ENCODE peak calls at places on chromosomes 11 and 22, in ten cellular contexts. X is NCI-H69; Q is CD4-positive, alpha-beta memory T cell; T is body of pancreas; J is Kasumi-1; F is stimulated activated CD4-positive, alpha-beta T cell treated with anti-CD3 and anti-CD28 coated beads, Interleukin-15, amount 100 ng/mL, for 48 hours; Y is AG09309; L is GM19239; S is left lobe of liver; P is T-cell. A is an unnamed sample.

GRCh38 chr22:45893516-45893915 is 83.4 kb downstream of the WNT7B start:
- DNase-seq in L (no peak), X (no peak), F (no peak), P (no peak), Y (no peak), J (no peak), Q (no peak), S (no peak), T (no peak), A (no peak)

GRCh38 chr22:30252411-30253204 is 6.0 kb upstream of the LIF start:
- DNase-seq in Q (no peak), J (no peak), X (peak; percentile 52), S (no peak), P (no peak), L (no peak), Y (no peak), T (no peak), F (no peak), A (no peak)

GRCh38 chr11:69546735-69547370 is 65.4 kb downstream of the LINC01488 start:
- DNase-seq in F (peak; percentile 60), L (peak; percentile 56), P (no peak), Q (no peak), S (no peak), Y (no peak), J (no peak), T (no peak), X (no peak), A (no peak)

GRCh38 chr11:41784513-41785335 is 325.3 kb upstream of the LRRC4C start:
- DNase-seq in T (no peak), L (no peak), F (no peak), Y (no peak), S (no peak), J (no peak), Q (no peak), X (peak; percentile 26), P (no peak), A (no peak)

GRCh38 chr11:47328449-47329390 is 23.8 kb downstream of the MYBPC3 start:
- DNase-seq in S (no peak), T (no peak), P (no peak), J (no peak), X (no peak), Q (no peak), L (no peak), Y (no peak), F (no peak), A (no peak)

GRCh38 chr22:25747245-25747944 is 5.4 kb downstream of the MYO18B start:
- DNase-seq in T (peak; percentile 29), J (no peak), X (peak; percentile 79), F (no peak), S (no peak), P (no peak), L (no peak), Y (peak; percentile 97), Q (no peak), A (peak; percentile 30)

GRCh38 chr11:1707751-1708150 is 10.8 kb downstream of the KRTAP5-6 start:
- DNase-seq in T (no peak), P (no peak), F (no peak), L (no peak), Y (no peak), X (no peak), J (no peak), S (no peak), Q (no peak), A (no peak)

GRCh38 chr11:104841185-104841584 is 57.1 kb downstream of the CASP12 start:
- DNase-seq in Y (no peak), J (no peak), T (no peak), P (no peak), Q (no peak), X (no peak), F (no peak), L (no peak), S (no peak), A (no peak)

GRCh38 chr22:42581762-42582716 is 28.3 kb downstream of the SERHL2 start:
- DNase-seq in P (peak; percentile 79), S (peak; percentile 71), X (peak; percentile 89), Y (no peak), F (peak; percentile 81), J (peak; percentile 59), T (peak; percentile 75), Q (peak; percentile 78), L (peak; percentile 67), A (peak; percentile 13)

GRCh38 chr11:77206264-77207018 is 78.4 kb downstream of the MYO7A start:
- DNase-seq in L (no peak), X (no peak), P (no peak), F (no peak), Q (no peak), Y (no peak), T (no peak), J (peak; percentile 14), S (no peak), A (no peak)

GRCh38 chr22:39955675-39956074 is 4.5 kb upstream of the TMA7B start:
- DNase-seq in F (no peak), T (no peak), P (no peak), Q (no peak), S (no peak), J (no peak), Y (no peak), L (no peak), X (no peak), A (no peak)

GRCh38 chr11:8833568-8834275 is 77.3 kb upstream of the AKIP1 start:
- DNase-seq in T (no peak), J (no peak), X (peak; percentile 43), Y (no peak), L (no peak), P (no peak), Q (no peak), S (peak; percentile 1), F (no peak), A (no peak)

GRCh38 chr22:41124086-41124485 is 31.7 kb downstream of the EP300 start:
- DNase-seq in P (no peak), F (no peak), T (no peak), J (no peak), Y (no peak), S (no peak), X (no peak), Q (no peak), L (no peak), A (no peak)

GRCh38 chr11:115599125-115599524 is 94.9 kb upstream of the CADM1 start:
- DNase-seq in L (no peak), F (no peak), Y (no peak), P (no peak), Q (no peak), J (no peak), T (no peak), X (no peak), S (no peak), A (no peak)

GRCh38 chr22:20494978-20495860 is at the start of gene KLHL22:
- DNase-seq in F (no peak), P (peak; percentile 30), X (peak; percentile 78), L (peak; percentile 40), Y (no peak), J (no peak), S (no peak), T (peak; percentile 46), Q (peak; percentile 23), A (no peak)

GRCh38 chr11:36326524-36327419 is 30.7 kb downstream of the PRR5L start:
- DNase-seq in Q (no peak), L (no peak), J (no peak), S (no peak), T (no peak), P (no peak), F (no peak), X (no peak), Y (no peak), A (no peak)

GRCh38 chr11:116539211-116539610 is 233.6 kb downstream of the BUD13 start:
- DNase-seq in F (no peak), T (no peak), S (no peak), J (no peak), X (no peak), Y (no peak), L (no peak), P (no peak), Q (no peak), A (no peak)

A was measured in pulmonary artery endothelial cell.